ENCODE peak calls at places on chromosomes 7 and 10, in seven cellular contexts. L is heart left ventricle, Q is bronchial epithelial cell, R is heart right ventricle, E is fibroblast of mammary gland, A is fibroblast of pulmonary artery, G is AG04449. H is an unnamed sample.

GRCh38 chr7:919114-919442 is 35.4 kb downstream of the ADAP1 start:
- DNase-seq in L (peak; percentile 8), Q (no peak), R (no peak), E (no peak), A (no peak), G (no peak), H (no peak)

GRCh38 chr7:51428226-51428887 is 111.7 kb upstream of the COBL start:
- DNase-seq in L (no peak), Q (peak; percentile 20), R (no peak), E (peak; percentile 5), A (no peak), G (no peak), H (no peak)

GRCh38 chr7:134834689-134835462 is 55.4 kb downstream of the CALD1 start:
- DNase-seq in L (peak; percentile 63), Q (no peak), R (no peak), E (peak; percentile 88), A (peak; percentile 82), G (no peak), H (peak; percentile 60)

GRCh38 chr7:27737591-27737990 is 2.4 kb upstream of the TAX1BP1 start:
- DNase-seq in L (no peak), Q (no peak), R (no peak), E (no peak), A (no peak), G (no peak), H (no peak)

GRCh38 chr10:119724630-119725549 is 960 bp upstream of the INPP5F start:
- DNase-seq in L (no peak), Q (peak; percentile 37), R (no peak), E (no peak), A (peak; percentile 29), G (no peak), H (peak; percentile 42)

GRCh38 chr7:66281678-66282593 is 76.8 kb downstream of the TPST1 start:
- DNase-seq in L (peak; percentile 39), Q (peak; percentile 68), R (no peak), E (peak; percentile 98), A (peak; percentile 95), G (peak; percentile 97), H (peak; percentile 97)

GRCh38 chr7:106178593-106179134 is 66.6 kb upstream of the SYPL1 start:
- DNase-seq in L (peak; percentile 35), Q (peak; percentile 42), R (peak; percentile 20), E (peak; percentile 67), A (peak; percentile 83), G (no peak), H (peak; percentile 67)

GRCh38 chr7:77258014-77258413 is 58.4 kb upstream of the FGL2 start:
- DNase-seq in L (no peak), Q (peak; percentile 35), R (no peak), E (peak; percentile 59), A (peak; percentile 26), G (no peak), H (no peak)

GRCh38 chr10:28984431-28984830 is 304.4 kb upstream of the LYZL1 start:
- DNase-seq in L (peak; percentile 91), Q (peak; percentile 91), R (peak; percentile 84), E (peak; percentile 81), A (peak; percentile 96), G (peak; percentile 19), H (peak; percentile 76)

GRCh38 chr10:73788864-73789658 is 3.7 kb downstream of the ZSWIM8 start:
- DNase-seq in L (no peak), Q (no peak), R (no peak), E (no peak), A (no peak), G (no peak), H (no peak)

GRCh38 chr10:26931223-26931622 is 70.5 kb upstream of the ABI1 start:
- DNase-seq in L (peak; percentile 39), Q (no peak), R (peak; percentile 25), E (no peak), A (no peak), G (no peak), H (no peak)

GRCh38 chr10:126867567-126868365 is 37.5 kb upstream of the DOCK1 start:
- DNase-seq in L (no peak), Q (no peak), R (no peak), E (peak; percentile 97), A (peak; percentile 30), G (peak; percentile 100), H (peak; percentile 96)

GRCh38 chr7:114008696-114009095 is 89.9 kb upstream of the PPP1R3A start:
- DNase-seq in L (no peak), Q (no peak), R (no peak), E (no peak), A (no peak), G (no peak), H (no peak)

GRCh38 chr10:108556176-108556575 is 1367.1 kb downstream of the XPNPEP1 start:
- DNase-seq in L (no peak), Q (no peak), R (no peak), E (peak; percentile 74), A (peak; percentile 47), G (no peak), H (peak; percentile 4)

GRCh38 chr10:134743-135600 is at the start of gene ZMYND11:
- DNase-seq in L (peak; percentile 79), Q (peak; percentile 7), R (peak; percentile 78), E (peak; percentile 41), A (peak; percentile 55), G (no peak), H (peak; percentile 71)

DNA sequence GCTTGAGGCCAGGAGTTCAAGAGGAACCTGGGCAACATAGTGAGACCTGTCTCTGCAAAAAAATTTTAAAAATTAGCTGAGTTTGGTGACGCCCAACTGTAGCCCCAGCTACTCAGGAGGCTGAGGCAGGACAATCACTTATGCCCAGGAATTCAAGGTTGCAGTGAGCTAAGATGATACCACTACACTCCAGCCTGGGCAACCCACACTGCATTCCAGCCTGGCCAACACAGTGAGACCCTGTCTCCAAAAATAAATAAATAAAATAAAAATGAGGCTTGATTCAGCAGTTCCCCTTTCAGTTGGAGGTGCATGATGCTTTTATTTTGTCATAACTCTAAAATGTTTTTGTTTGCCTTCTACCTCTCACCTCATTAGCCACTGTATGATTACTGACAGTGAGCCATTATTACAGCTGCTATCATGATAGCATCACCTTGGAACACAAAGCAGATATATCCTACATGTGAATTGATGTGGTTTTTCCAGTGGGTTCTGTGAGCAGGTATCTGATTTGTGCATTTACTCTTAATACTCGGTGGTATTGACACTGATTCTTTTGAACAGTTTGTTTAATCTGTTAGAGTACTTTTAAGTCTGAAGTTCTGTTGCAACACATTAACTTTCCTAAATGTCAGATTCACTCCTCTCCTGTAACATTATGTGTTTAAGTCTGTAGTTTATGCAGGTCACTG is 49.1 kb downstream of the ARID5B start:
- DNase-seq in L (no peak), Q (no peak), R (no peak), E (no peak), A (no peak), G (no peak), H (no peak)
- TF ChIP-seq CTCF in L (no peak), Q (no peak), R (no peak), E (no peak), A (no peak), G (no peak), H (no peak)

GRCh38 chr7:102044984-102045673 is 227.7 kb downstream of the CUX1 start:
- DNase-seq in L (peak; percentile 76), Q (no peak), R (peak; percentile 63), E (peak; percentile 96), A (peak; percentile 85), G (peak; percentile 75), H (peak; percentile 96)
- H3K4me3 ChIP-seq in L (peak overlapping the region; percentile 43), Q (no peak overlapping the region), R (peak overlapping the region; percentile 5), E (no peak overlapping the region), A (peak overlapping the region; percentile 19), G (no peak overlapping the region), H (no peak overlapping the region)

DNA sequence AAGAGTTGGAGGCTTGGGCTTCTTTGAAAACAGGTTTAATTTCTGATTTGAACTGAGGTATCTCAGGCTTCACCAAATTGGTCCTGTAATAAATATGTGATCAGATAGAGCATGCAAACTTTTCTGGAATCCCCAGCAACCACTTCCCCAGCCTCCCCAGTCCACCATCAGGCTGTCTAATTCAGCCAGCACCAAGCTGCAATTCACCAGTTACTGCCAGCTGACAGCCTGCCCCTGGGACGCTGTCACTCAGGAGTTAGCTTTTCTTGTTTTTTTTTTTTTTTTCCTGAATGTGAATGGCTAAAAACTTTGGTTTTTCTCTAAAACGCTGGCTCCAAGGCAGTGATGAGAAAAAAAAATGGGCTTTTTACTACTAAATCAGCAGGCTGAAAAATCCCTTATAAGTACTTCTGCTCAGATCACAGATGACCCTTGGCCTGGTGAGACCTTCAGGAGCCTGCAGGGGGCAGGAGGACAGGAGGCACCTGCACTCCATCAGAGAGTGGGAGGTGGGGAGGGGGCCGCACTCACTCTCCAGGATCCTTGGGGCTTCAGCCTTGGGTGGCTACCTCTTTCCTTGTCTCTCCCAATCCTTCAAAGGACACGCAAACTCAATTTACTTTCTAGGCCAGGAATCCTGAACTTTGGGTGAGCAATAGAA is 349.4 kb downstream of the GATA3 start:
- DNase-seq in L (no peak), Q (no peak), R (no peak), E (no peak), A (no peak), G (no peak), H (no peak)
- TF ChIP-seq CTCF in L (no peak), Q (no peak), R (no peak), E (no peak), A (no peak), G (no peak), H (no peak)

DNA sequence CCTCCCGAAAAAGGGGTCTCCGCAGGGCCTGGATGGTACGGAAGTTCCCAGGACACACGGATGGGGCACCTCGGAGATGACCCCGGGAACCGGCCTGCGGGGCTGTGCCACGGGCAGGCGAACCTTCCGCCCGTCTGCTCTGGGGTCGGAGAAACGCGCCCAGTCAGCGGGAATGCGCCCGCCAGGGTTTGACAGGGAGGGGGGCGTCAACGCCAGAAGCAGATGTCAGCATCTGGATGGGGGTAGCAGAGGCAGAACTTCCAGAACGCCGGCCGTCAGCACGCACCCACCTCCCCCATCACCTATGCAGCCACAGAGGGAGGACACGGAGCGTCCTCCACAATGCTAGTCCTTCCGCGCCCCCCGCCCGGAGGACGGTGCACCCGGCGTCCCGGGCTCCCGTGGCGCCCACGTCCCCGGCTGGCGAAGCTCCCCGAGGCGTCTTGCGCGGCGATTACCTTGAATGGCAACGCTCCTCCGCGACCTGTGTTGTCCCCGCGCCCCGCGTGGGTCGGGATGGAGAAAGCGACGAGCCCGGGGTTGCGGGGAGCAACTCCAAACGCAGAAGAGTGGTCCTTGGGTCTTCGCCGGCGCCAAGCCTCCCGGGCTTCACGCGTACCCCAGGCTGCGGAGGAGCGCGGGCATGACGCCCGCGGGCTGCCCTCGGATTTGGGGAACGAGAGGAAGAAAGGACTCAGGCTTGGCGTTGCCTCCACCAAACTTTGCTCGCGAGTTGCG is 571 bp downstream of the FGFR2 start:
- DNase-seq in L (no peak), Q (no peak), R (peak; percentile 16), E (no peak), A (no peak), G (no peak), H (no peak)
- H3K4me3 ChIP-seq in L (peak overlapping the region; percentile 57), Q (peak overlapping the region; percentile 81), R (peak overlapping the region; percentile 42), E (no peak overlapping the region), A (peak overlapping the region; percentile 32), G (peak overlapping the region; percentile 54), H (peak overlapping the region; percentile 38)